ENCODE peak calls at places on chromosomes 6 and 20, in four cellular contexts. S is K562; Q is colonic mucosa; U is CD4-positive, alpha-beta T cell. L is an unnamed sample. For H3K9me3, the result is how much of the 10 kb centered on the place peaks cover.

GRCh38 chr6:27720607-27721580 is 191.3 kb downstream of the OR2B2 start:
- DNase-seq in Q (no peak), U (no peak), S (peak), L (no peak)

GRCh38 chr6:29723666-29724588 is 693 bp downstream of the HLA-F start:
- DNase-seq in U (peak), S (no peak), Q (peak), L (peak)

GRCh38 chr6:20712011-20712410 is 177.8 kb downstream of the CDKAL1 start:
- DNase-seq in U (no peak), Q (no peak), S (no peak), L (no peak)

GRCh38 chr6:28940294-28940858 is 16.6 kb upstream of the TRIM27 start:
- DNase-seq in U (no peak), Q (peak), S (peak), L (no peak)

GRCh38 chr20:19313342-19314069 is 101.1 kb downstream of the SLC24A3 start:
- DNase-seq in Q (no peak), S (no peak), U (no peak), L (no peak)

GRCh38 chr6:164252952-164253351 is 838.4 kb downstream of the QKI start:
- DNase-seq in S (no peak), Q (no peak), U (no peak), L (no peak)

GRCh38 chr20:10115021-10115420 is 80.2 kb downstream of the ANKEF1 start:
- DNase-seq in Q (no peak), U (no peak), S (no peak), L (no peak)

GRCh38 chr20:58075980-58076749 is 152.3 kb downstream of the ANKRD60 start:
- DNase-seq in U (no peak), S (no peak), Q (peak), L (no peak)

GRCh38 chr6:30238178-30238795 is 25.1 kb upstream of the TRIM26 start:
- DNase-seq in Q (no peak), U (peak), S (peak), L (no peak)

GRCh38 chr20:46273701-46274100 is 34.6 kb downstream of the CDH22 start:
- DNase-seq in U (no peak), Q (no peak), S (no peak), L (no peak)

GRCh38 chr20:42705550-42705949 is 484.2 kb downstream of the PTPRT start:
- DNase-seq in S (no peak), U (no peak), Q (no peak), L (no peak)
- H3K9me3 ChIP-seq in S (under half), U (under half), Q (under half), L (under half)

GRCh38 chr6:95589826-95590570 is 12.7 kb downstream of the MANEA start:
- DNase-seq in U (no peak), S (no peak), Q (no peak), L (no peak)

GRCh38 chr6:95593025-95593424 is 15.7 kb downstream of the MANEA start:
- DNase-seq in Q (peak), S (no peak), U (no peak), L (no peak)

GRCh38 chr6:95587989-95588388 is 10.7 kb downstream of the MANEA start:
- DNase-seq in Q (no peak), S (no peak), U (no peak), L (no peak)

DNA sequence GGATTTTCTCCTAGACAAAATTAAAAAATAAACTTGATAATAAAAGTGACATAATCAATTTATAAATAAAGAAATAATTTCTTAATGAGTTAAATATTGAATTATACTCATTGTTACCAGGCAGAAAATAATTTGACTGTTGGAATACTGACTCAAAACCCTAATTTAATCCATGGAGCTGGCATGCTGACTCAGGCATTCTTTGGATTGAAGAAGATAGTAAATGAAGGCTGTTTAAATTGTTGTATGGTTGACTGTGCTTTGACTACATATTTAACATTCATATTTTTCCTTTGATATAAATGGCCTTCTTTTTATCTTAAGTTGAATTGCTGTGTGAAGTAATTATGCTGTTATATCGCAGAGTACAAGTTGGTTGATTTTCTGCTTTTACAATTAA is 11.7 kb downstream of the MANEA start:
- DNase-seq in U (no peak), Q (no peak), S (no peak), L (no peak)
- H3K9me3 ChIP-seq in U (under half), Q (under half), S (under half), L (under half)

GRCh38 chr6:167560673-167561569 is 236.0 kb downstream of the TTLL2 start:
- DNase-seq in S (no peak), U (no peak), Q (no peak), L (no peak)
- H3K9me3 ChIP-seq in S (under half), U (under half), Q (under half), L (under half)

DNA sequence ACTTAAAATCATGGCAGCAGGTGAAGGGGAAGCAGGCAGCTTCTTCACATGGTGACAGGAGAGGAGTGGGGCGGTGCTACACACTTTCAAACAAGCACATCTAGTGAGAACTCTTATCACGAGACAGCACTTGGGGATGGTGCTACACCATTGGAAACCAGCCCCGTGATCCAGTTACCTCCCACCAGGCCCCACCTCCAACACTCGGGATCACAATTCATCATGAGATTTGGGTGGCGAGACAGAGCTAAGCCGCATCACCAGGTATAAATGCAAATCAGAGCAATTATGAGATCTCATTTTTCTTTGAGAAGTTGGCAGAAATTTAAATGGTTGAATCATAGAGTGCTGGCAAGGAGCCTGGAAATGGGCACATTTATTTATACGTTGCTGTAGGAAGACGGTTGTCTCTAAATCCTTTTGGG is 31.4 kb downstream of the IGF2R start:
- DNase-seq in S (peak), Q (no peak), U (no peak), L (no peak)
- H3K9me3 ChIP-seq in S (under half), Q (under half), U (under half), L (under half)

DNA sequence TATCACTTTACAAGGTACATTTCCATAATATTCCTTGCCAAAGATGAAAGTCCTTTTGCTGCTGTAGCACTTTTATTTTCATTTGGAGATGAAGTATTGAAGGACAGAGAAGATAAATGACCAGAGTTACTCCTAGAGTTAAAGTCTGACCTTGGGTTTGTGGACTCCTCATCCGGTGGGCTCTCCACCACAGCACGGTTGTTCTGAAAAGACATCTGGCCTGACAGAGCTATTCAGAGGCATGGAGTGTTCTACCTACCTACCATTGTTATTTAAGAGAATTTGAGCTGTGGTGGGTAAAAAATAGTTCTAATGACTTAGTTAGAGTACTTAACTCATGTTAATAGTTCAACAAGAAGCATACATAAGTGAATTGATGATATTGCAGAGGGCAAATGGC is 218.4 kb downstream of the CLVS2 start:
- DNase-seq in S (no peak), Q (no peak), U (no peak), L (no peak)
- H3K9me3 ChIP-seq in S (under half), Q (under half), U (under half), L (under half)